ENCODE peak calls at places on chromosomes 12 and 14, in six cellular contexts. W, U, V, B, D and Z are unnamed samples.

GRCh38 chr14:71554959-71555612 is 377.1 kb upstream of the RGS6 start:
- DNase-seq in V (no peak), D (peak), B (no peak), U (no peak), W (no peak), Z (no peak)

GRCh38 chr14:50062438-50063039 is 53.8 kb downstream of the VCPKMT start:
- DNase-seq in V (peak), U (peak), B (peak), D (no peak), W (peak), Z (peak)

GRCh38 chr12:92551853-92552397 is 150.9 kb upstream of the PLEKHG7 start:
- DNase-seq in V (peak), W (peak), U (peak), D (peak), B (no peak), Z (no peak)

GRCh38 chr12:98397323-98398105 is 117.9 kb upstream of the TMPO start:
- DNase-seq in D (peak), W (peak), U (peak), B (peak), V (peak), Z (peak)

GRCh38 chr14:69612014-69612758 is 790 bp downstream of the SUSD6 start:
- DNase-seq in U (peak), D (no peak), B (peak), W (peak), V (no peak), Z (no peak)

GRCh38 chr12:8648598-8649205 is 13.9 kb downstream of the MFAP5 start:
- DNase-seq in D (peak), V (no peak), B (no peak), W (no peak), U (no peak), Z (no peak)

GRCh38 chr14:87628129-87628528 is 364.9 kb downstream of the GALC start:
- DNase-seq in B (no peak), W (peak), D (no peak), V (peak), U (no peak), Z (peak)

GRCh38 chr12:42186793-42187192 is 42.1 kb upstream of the GXYLT1 start:
- DNase-seq in B (no peak), V (no peak), U (no peak), W (no peak), D (no peak), Z (no peak)

GRCh38 chr14:101226603-101227425 is 323.3 kb upstream of the RTL1 start:
- DNase-seq in D (no peak), V (no peak), B (no peak), W (no peak), U (no peak), Z (peak)

GRCh38 chr14:71143391-71144290 is 236.4 kb downstream of the PCNX1 start:
- DNase-seq in D (no peak), B (peak), U (peak), W (peak), V (no peak), Z (no peak)

GRCh38 chr12:80419660-80420059 is 24.4 kb upstream of the PTPRQ start:
- DNase-seq in B (no peak), U (no peak), W (no peak), D (no peak), V (no peak), Z (no peak)

GRCh38 chr12:79673334-79673733 is 17.4 kb downstream of the PAWR start:
- DNase-seq in W (peak), U (no peak), D (no peak), V (no peak), B (no peak), Z (no peak)

GRCh38 chr12:60394680-60395079 is 798.9 kb downstream of the SLC16A7 start:
- DNase-seq in V (no peak), B (no peak), D (no peak), U (peak), W (peak), Z (no peak)